ENCODE peak calls at places on chromosomes 11 and 22, in ten cellular contexts. One of them, this sample, is unnamed. For H3K36me3 and H3K4me1, the result is how much of the 10 kb centered on the place peaks cover.

GRCh38 chr11:23310276-23310675 is 450.0 kb upstream of the CCDC179 start:
- DNase-seq in endodermal cell: no peak
- DNase-seq in mammary epithelial cell: no peak
- DNase-seq in lower lobe of right lung: no peak
- DNase-seq in thyroid gland: no peak
- DNase-seq in upper lobe of right lung: no peak
- DNase-seq in CD4-positive, alpha-beta memory T cell: no peak
- DNase-seq in SK-N-SH: no peak
- DNase-seq in IMR-90: peak
- DNase-seq in kidney: no peak
- DNase-seq in this sample: no peak

GRCh38 chr11:100914415-100914814 is 215.2 kb downstream of the PGR start:
- DNase-seq in endodermal cell: no peak
- DNase-seq in mammary epithelial cell: no peak
- DNase-seq in lower lobe of right lung: no peak
- DNase-seq in thyroid gland: no peak
- DNase-seq in upper lobe of right lung: no peak
- DNase-seq in CD4-positive, alpha-beta memory T cell: no peak
- DNase-seq in SK-N-SH: no peak
- DNase-seq in IMR-90: no peak
- DNase-seq in kidney: no peak
- DNase-seq in this sample: no peak

GRCh38 chr11:14544611-14545010 is 24.4 kb upstream of the PSMA1 start:
- DNase-seq in endodermal cell: no peak
- DNase-seq in mammary epithelial cell: peak
- DNase-seq in lower lobe of right lung: no peak
- DNase-seq in thyroid gland: no peak
- DNase-seq in upper lobe of right lung: no peak
- DNase-seq in CD4-positive, alpha-beta memory T cell: no peak
- DNase-seq in SK-N-SH: no peak
- DNase-seq in IMR-90: peak
- DNase-seq in kidney: no peak
- DNase-seq in this sample: no peak

GRCh38 chr22:37161442-37161841 is 11.7 kb upstream of the IL2RB start:
- DNase-seq in endodermal cell: no peak
- DNase-seq in mammary epithelial cell: no peak
- DNase-seq in lower lobe of right lung: no peak
- DNase-seq in thyroid gland: no peak
- DNase-seq in upper lobe of right lung: no peak
- DNase-seq in CD4-positive, alpha-beta memory T cell: no peak
- DNase-seq in SK-N-SH: no peak
- DNase-seq in IMR-90: no peak
- DNase-seq in kidney: peak
- DNase-seq in this sample: peak

GRCh38 chr11:122163420-122163819 is 47.4 kb upstream of the BLID start:
- DNase-seq in endodermal cell: no peak
- DNase-seq in mammary epithelial cell: no peak
- DNase-seq in lower lobe of right lung: no peak
- DNase-seq in thyroid gland: no peak
- DNase-seq in upper lobe of right lung: no peak
- DNase-seq in CD4-positive, alpha-beta memory T cell: no peak
- DNase-seq in SK-N-SH: no peak
- DNase-seq in IMR-90: peak
- DNase-seq in kidney: no peak
- DNase-seq in this sample: no peak

GRCh38 chr11:103798029-103798428 is 238.4 kb upstream of the DDI1 start:
- DNase-seq in endodermal cell: no peak
- DNase-seq in mammary epithelial cell: no peak
- DNase-seq in lower lobe of right lung: no peak
- DNase-seq in thyroid gland: no peak
- DNase-seq in upper lobe of right lung: no peak
- DNase-seq in CD4-positive, alpha-beta memory T cell: no peak
- DNase-seq in SK-N-SH: no peak
- DNase-seq in IMR-90: peak
- DNase-seq in kidney: no peak
- DNase-seq in this sample: peak

GRCh38 chr22:29427176-29427760 is 11.1 kb upstream of the RFPL1 start:
- DNase-seq in endodermal cell: no peak
- DNase-seq in mammary epithelial cell: no peak
- DNase-seq in lower lobe of right lung: no peak
- DNase-seq in thyroid gland: no peak
- DNase-seq in upper lobe of right lung: no peak
- DNase-seq in CD4-positive, alpha-beta memory T cell: no peak
- DNase-seq in SK-N-SH: no peak
- DNase-seq in IMR-90: no peak
- DNase-seq in kidney: no peak
- DNase-seq in this sample: no peak

GRCh38 chr11:109422755-109423113 is 744 bp downstream of the C11orf87 start:
- DNase-seq in endodermal cell: no peak
- DNase-seq in mammary epithelial cell: peak
- DNase-seq in lower lobe of right lung: no peak
- DNase-seq in thyroid gland: no peak
- DNase-seq in upper lobe of right lung: no peak
- DNase-seq in CD4-positive, alpha-beta memory T cell: no peak
- DNase-seq in SK-N-SH: peak
- DNase-seq in IMR-90: no peak
- DNase-seq in kidney: peak
- DNase-seq in this sample: no peak

GRCh38 chr11:83666149-83666548 is 380.0 kb upstream of the CCDC90B start:
- DNase-seq in endodermal cell: peak
- DNase-seq in mammary epithelial cell: no peak
- DNase-seq in lower lobe of right lung: no peak
- DNase-seq in thyroid gland: no peak
- DNase-seq in upper lobe of right lung: no peak
- DNase-seq in CD4-positive, alpha-beta memory T cell: no peak
- DNase-seq in SK-N-SH: no peak
- DNase-seq in IMR-90: no peak
- DNase-seq in kidney: no peak
- DNase-seq in this sample: no peak

GRCh38 chr11:35260342-35260985 is 121.5 kb downstream of the CD44 start:
- DNase-seq in endodermal cell: no peak
- DNase-seq in mammary epithelial cell: peak
- DNase-seq in lower lobe of right lung: no peak
- DNase-seq in thyroid gland: no peak
- DNase-seq in upper lobe of right lung: no peak
- DNase-seq in CD4-positive, alpha-beta memory T cell: no peak
- DNase-seq in SK-N-SH: no peak
- DNase-seq in IMR-90: peak
- DNase-seq in kidney: no peak
- DNase-seq in this sample: no peak

DNA sequence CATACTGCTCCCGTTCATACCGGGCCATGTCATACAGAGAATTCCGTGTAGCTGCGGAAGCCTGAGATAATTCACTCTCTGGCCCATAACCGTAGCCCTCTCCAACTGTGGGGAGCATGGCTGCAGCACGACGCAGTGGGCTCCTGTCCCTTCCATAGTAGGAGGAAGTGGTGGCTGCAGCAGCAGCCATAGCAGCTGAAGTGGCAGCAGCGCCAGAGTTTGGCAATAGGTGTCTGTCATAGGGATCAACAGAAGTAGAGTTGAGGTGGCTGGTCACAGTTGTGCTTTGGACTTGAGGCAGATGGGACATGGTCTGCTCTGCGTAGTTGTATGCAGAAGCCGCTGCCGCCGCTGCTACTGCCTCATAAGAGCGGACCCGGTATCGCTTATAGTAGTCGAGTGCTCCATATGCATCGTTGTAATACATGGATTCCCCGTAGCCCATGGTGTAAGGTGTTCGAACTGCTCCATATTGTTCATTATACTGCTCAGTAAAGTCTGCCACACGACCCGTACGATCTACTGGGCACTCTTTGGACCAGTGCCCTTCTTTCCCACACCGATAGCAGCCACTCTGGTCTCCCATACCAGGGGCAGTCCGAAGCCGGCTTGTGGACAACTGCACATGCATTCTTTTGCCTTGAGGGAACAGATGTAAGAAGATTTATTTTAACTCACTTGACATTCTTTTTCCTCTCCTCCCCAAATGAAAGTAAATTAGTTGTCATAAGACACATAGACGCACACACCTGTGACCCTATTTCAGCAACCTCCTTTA is 8.8 kb downstream of the RBM4B start:
- DNase-seq in endodermal cell: no peak
- DNase-seq in mammary epithelial cell: no peak
- DNase-seq in lower lobe of right lung: no peak
- DNase-seq in thyroid gland: no peak
- DNase-seq in upper lobe of right lung: peak
- DNase-seq in CD4-positive, alpha-beta memory T cell: no peak
- DNase-seq in SK-N-SH: no peak
- DNase-seq in IMR-90: no peak
- DNase-seq in kidney: no peak
- DNase-seq in this sample: no peak
- H3K36me3 ChIP-seq in endodermal cell: half or more
- H3K36me3 ChIP-seq in mammary epithelial cell: under half
- H3K36me3 ChIP-seq in lower lobe of right lung: half or more
- H3K36me3 ChIP-seq in thyroid gland: under half
- H3K36me3 ChIP-seq in upper lobe of right lung: half or more
- H3K36me3 ChIP-seq in CD4-positive, alpha-beta memory T cell: under half
- H3K36me3 ChIP-seq in SK-N-SH: under half
- H3K36me3 ChIP-seq in IMR-90: under half
- H3K36me3 ChIP-seq in kidney: under half
- H3K36me3 ChIP-seq in this sample: under half

GRCh38 chr22:46673677-46674236 is 53.6 kb downstream of the GRAMD4 start:
- DNase-seq in endodermal cell: no peak
- DNase-seq in mammary epithelial cell: no peak
- DNase-seq in lower lobe of right lung: no peak
- DNase-seq in thyroid gland: no peak
- DNase-seq in upper lobe of right lung: no peak
- DNase-seq in CD4-positive, alpha-beta memory T cell: no peak
- DNase-seq in SK-N-SH: no peak
- DNase-seq in IMR-90: no peak
- DNase-seq in kidney: no peak
- DNase-seq in this sample: no peak
- H3K4me3 ChIP-seq in endodermal cell: no peak
- H3K4me3 ChIP-seq in mammary epithelial cell: no peak
- H3K4me3 ChIP-seq in lower lobe of right lung: no peak
- H3K4me3 ChIP-seq in thyroid gland: no peak
- H3K4me3 ChIP-seq in upper lobe of right lung: no peak
- H3K4me3 ChIP-seq in CD4-positive, alpha-beta memory T cell: peak
- H3K4me3 ChIP-seq in SK-N-SH: no peak
- H3K4me3 ChIP-seq in IMR-90: no peak
- H3K4me3 ChIP-seq in kidney: no peak
- H3K4me3 ChIP-seq in this sample: peak

DNA sequence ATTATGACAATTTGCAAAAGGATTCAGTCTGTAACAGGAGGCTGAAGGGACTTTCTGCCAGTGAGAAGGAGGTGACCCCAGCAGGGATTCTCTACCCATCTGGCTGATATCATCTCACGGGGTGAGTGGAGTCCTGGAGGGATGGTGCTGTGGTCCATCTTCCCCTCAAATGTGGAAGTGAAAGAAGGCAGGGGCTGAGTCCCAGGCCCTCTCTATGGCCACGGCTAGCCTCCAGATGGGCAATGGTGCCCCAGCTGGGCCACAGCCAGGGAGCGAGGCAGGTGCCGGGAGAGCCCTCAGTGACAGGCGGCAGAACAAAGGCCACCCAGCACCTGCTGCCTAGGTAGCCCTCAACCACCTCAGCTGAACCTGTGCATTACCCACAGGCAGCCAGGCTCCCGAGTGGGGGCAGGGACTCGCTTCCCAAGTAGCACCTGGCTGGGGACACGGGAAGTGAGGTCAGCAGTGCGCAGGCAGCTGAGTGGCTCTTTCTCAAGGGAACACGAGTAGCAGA is 6.7 kb downstream of the NECTIN1 start:
- DNase-seq in endodermal cell: peak
- DNase-seq in mammary epithelial cell: no peak
- DNase-seq in lower lobe of right lung: no peak
- DNase-seq in thyroid gland: no peak
- DNase-seq in upper lobe of right lung: no peak
- DNase-seq in CD4-positive, alpha-beta memory T cell: no peak
- DNase-seq in SK-N-SH: no peak
- DNase-seq in IMR-90: no peak
- DNase-seq in kidney: no peak
- DNase-seq in this sample: no peak
- H3K4me1 ChIP-seq in endodermal cell: under half
- H3K4me1 ChIP-seq in mammary epithelial cell: half or more
- H3K4me1 ChIP-seq in lower lobe of right lung: under half
- H3K4me1 ChIP-seq in thyroid gland: under half
- H3K4me1 ChIP-seq in upper lobe of right lung: under half
- H3K4me1 ChIP-seq in CD4-positive, alpha-beta memory T cell: under half
- H3K4me1 ChIP-seq in SK-N-SH: half or more
- H3K4me1 ChIP-seq in IMR-90: under half
- H3K4me1 ChIP-seq in kidney: under half
- H3K4me1 ChIP-seq in this sample: under half

GRCh38 chr22:20145832-20146223 is 5.0 kb downstream of the CCDC188 start:
- DNase-seq in endodermal cell: no peak
- DNase-seq in mammary epithelial cell: no peak
- DNase-seq in lower lobe of right lung: no peak
- DNase-seq in thyroid gland: no peak
- DNase-seq in upper lobe of right lung: no peak
- DNase-seq in CD4-positive, alpha-beta memory T cell: no peak
- DNase-seq in SK-N-SH: peak
- DNase-seq in IMR-90: no peak
- DNase-seq in kidney: no peak
- DNase-seq in this sample: no peak

GRCh38 chr22:20148414-20148813 is 2.4 kb downstream of the CCDC188 start:
- DNase-seq in endodermal cell: no peak
- DNase-seq in mammary epithelial cell: no peak
- DNase-seq in lower lobe of right lung: no peak
- DNase-seq in thyroid gland: no peak
- DNase-seq in upper lobe of right lung: no peak
- DNase-seq in CD4-positive, alpha-beta memory T cell: no peak
- DNase-seq in SK-N-SH: no peak
- DNase-seq in IMR-90: no peak
- DNase-seq in kidney: no peak
- DNase-seq in this sample: no peak

GRCh38 chr22:20147286-20147988 is 3.4 kb downstream of the CCDC188 start:
- DNase-seq in endodermal cell: no peak
- DNase-seq in mammary epithelial cell: no peak
- DNase-seq in lower lobe of right lung: no peak
- DNase-seq in thyroid gland: no peak
- DNase-seq in upper lobe of right lung: no peak
- DNase-seq in CD4-positive, alpha-beta memory T cell: no peak
- DNase-seq in SK-N-SH: no peak
- DNase-seq in IMR-90: no peak
- DNase-seq in kidney: no peak
- DNase-seq in this sample: no peak

GRCh38 chr22:20145206-20145831 is 5.5 kb downstream of the CCDC188 start:
- DNase-seq in endodermal cell: no peak
- DNase-seq in mammary epithelial cell: no peak
- DNase-seq in lower lobe of right lung: peak
- DNase-seq in thyroid gland: no peak
- DNase-seq in upper lobe of right lung: peak
- DNase-seq in CD4-positive, alpha-beta memory T cell: no peak
- DNase-seq in SK-N-SH: no peak
- DNase-seq in IMR-90: no peak
- DNase-seq in kidney: no peak
- DNase-seq in this sample: no peak

DNA sequence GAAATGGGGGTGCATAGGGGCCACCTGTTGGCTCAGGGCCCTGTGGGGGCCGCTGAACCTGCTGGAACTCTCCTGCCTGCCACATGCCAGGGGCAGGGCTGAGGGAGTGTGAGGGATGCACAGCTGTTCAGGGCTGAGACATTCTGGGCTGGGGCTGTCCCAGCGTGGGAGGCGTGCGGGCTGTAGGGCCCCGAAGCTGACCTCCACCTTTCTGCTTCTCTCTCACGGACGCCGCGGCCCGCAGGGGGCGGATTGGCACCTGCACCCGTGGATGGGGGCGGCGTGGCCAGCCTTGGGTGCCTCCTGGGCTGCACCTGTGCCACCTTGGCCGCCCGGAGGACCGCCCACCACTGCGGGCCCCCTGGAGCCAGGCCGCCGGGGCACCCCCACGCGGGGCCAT is 4.1 kb downstream of the CCDC188 start:
- DNase-seq in endodermal cell: no peak
- DNase-seq in mammary epithelial cell: no peak
- DNase-seq in lower lobe of right lung: no peak
- DNase-seq in thyroid gland: no peak
- DNase-seq in upper lobe of right lung: no peak
- DNase-seq in CD4-positive, alpha-beta memory T cell: no peak
- DNase-seq in SK-N-SH: no peak
- DNase-seq in IMR-90: no peak
- DNase-seq in kidney: no peak
- DNase-seq in this sample: no peak
- H3K36me3 ChIP-seq in endodermal cell: under half
- H3K36me3 ChIP-seq in mammary epithelial cell: under half
- H3K36me3 ChIP-seq in lower lobe of right lung: under half
- H3K36me3 ChIP-seq in thyroid gland: under half
- H3K36me3 ChIP-seq in upper lobe of right lung: under half
- H3K36me3 ChIP-seq in CD4-positive, alpha-beta memory T cell: under half
- H3K36me3 ChIP-seq in SK-N-SH: under half
- H3K36me3 ChIP-seq in IMR-90: under half
- H3K36me3 ChIP-seq in kidney: under half
- H3K36me3 ChIP-seq in this sample: under half